ENCODE peak calls at places on chromosomes 7 and 10, in four cellular contexts. Q, Z, U and Y are unnamed samples.

GRCh38 chr7:102439963-102440795 is 6.8 kb downstream of the ORAI2 start:
- DNase-seq in Z (peak), U (peak), Q (no peak), Y (no peak)

GRCh38 chr10:132402781-132403241 is 5.8 kb downstream of the PWWP2B start:
- DNase-seq in Z (no peak), U (no peak), Q (no peak), Y (peak)

GRCh38 chr10:45239642-45240041 is 75.8 kb downstream of the OR13A1 start:
- DNase-seq in Q (no peak), U (no peak), Z (peak), Y (no peak)

GRCh38 chr10:115657161-115657850 is 564.1 kb downstream of the ATRNL1 start:
- DNase-seq in U (no peak), Z (no peak), Q (no peak), Y (no peak)

GRCh38 chr7:14762552-14762951 is 140.0 kb downstream of the DGKB start:
- DNase-seq in Z (no peak), Q (no peak), U (no peak), Y (no peak)

GRCh38 chr10:46554166-46554781 is 2.2 kb downstream of the GPRIN2 start:
- DNase-seq in Z (no peak), Q (no peak), U (no peak), Y (no peak)

GRCh38 chr10:74035324-74035723 is 37.4 kb downstream of the VCL start:
- DNase-seq in Q (no peak), Z (peak), U (no peak), Y (no peak)

GRCh38 chr10:109247819-109248218 is 675.5 kb downstream of the XPNPEP1 start:
- DNase-seq in Z (no peak), Q (no peak), U (peak), Y (no peak)

GRCh38 chr10:69616358-69616757 is 13.7 kb upstream of the FAM241B start:
- DNase-seq in Z (no peak), U (no peak), Q (no peak), Y (no peak)